ENCODE peak calls at places on chromosomes 7 and 10, in five cellular contexts. One of them, this sample, is unnamed.

GRCh38 chr7:126574276-126574675 is 678.5 kb downstream of the GRM8 start:
- DNase-seq in neural progenitor cell: no peak
- DNase-seq in endodermal cell: no peak
- DNase-seq in fibroblast of lung: peak
- DNase-seq in GM12878: no peak
- DNase-seq in this sample: no peak

GRCh38 chr10:131230641-131231322 is 80.7 kb downstream of the TCERG1L start:
- DNase-seq in neural progenitor cell: no peak
- DNase-seq in endodermal cell: no peak
- DNase-seq in fibroblast of lung: no peak
- DNase-seq in GM12878: no peak
- DNase-seq in this sample: no peak

GRCh38 chr7:95871078-95871848 is 98.9 kb downstream of the DYNC1I1 start:
- DNase-seq in neural progenitor cell: peak
- DNase-seq in endodermal cell: peak
- DNase-seq in fibroblast of lung: peak
- DNase-seq in GM12878: no peak
- DNase-seq in this sample: peak

GRCh38 chr10:14736600-14737081 is 38.1 kb downstream of the FAM107B start:
- DNase-seq in neural progenitor cell: peak
- DNase-seq in endodermal cell: peak
- DNase-seq in fibroblast of lung: peak
- DNase-seq in GM12878: no peak
- DNase-seq in this sample: no peak

GRCh38 chr7:44140341-44140740 is 791 bp downstream of the MYL7 start:
- DNase-seq in neural progenitor cell: no peak
- DNase-seq in endodermal cell: no peak
- DNase-seq in fibroblast of lung: no peak
- DNase-seq in GM12878: no peak
- DNase-seq in this sample: no peak

GRCh38 chr10:78861456-78862327 is 207.1 kb upstream of the ZMIZ1 start:
- DNase-seq in neural progenitor cell: no peak
- DNase-seq in endodermal cell: no peak
- DNase-seq in fibroblast of lung: no peak
- DNase-seq in GM12878: no peak
- DNase-seq in this sample: no peak

GRCh38 chr7:98315318-98315993 is 34.0 kb downstream of the BRI3 start:
- DNase-seq in neural progenitor cell: no peak
- DNase-seq in endodermal cell: no peak
- DNase-seq in fibroblast of lung: no peak
- DNase-seq in GM12878: peak
- DNase-seq in this sample: no peak

GRCh38 chr7:17056491-17057142 is 174.8 kb upstream of the AGR3 start:
- DNase-seq in neural progenitor cell: no peak
- DNase-seq in endodermal cell: no peak
- DNase-seq in fibroblast of lung: peak
- DNase-seq in GM12878: no peak
- DNase-seq in this sample: no peak

GRCh38 chr7:111011500-111011899 is 79.4 kb upstream of the LRRN3 start:
- DNase-seq in neural progenitor cell: no peak
- DNase-seq in endodermal cell: no peak
- DNase-seq in fibroblast of lung: peak
- DNase-seq in GM12878: no peak
- DNase-seq in this sample: no peak

GRCh38 chr7:137934941-137935848 is 66.7 kb downstream of the CREB3L2 start:
- DNase-seq in neural progenitor cell: no peak
- DNase-seq in endodermal cell: no peak
- DNase-seq in fibroblast of lung: no peak
- DNase-seq in GM12878: peak
- DNase-seq in this sample: no peak

GRCh38 chr7:137934176-137934826 is 67.6 kb downstream of the CREB3L2 start:
- DNase-seq in neural progenitor cell: no peak
- DNase-seq in endodermal cell: no peak
- DNase-seq in fibroblast of lung: no peak
- DNase-seq in GM12878: no peak
- DNase-seq in this sample: no peak

GRCh38 chr7:137936509-137937201 is 65.2 kb downstream of the CREB3L2 start:
- DNase-seq in neural progenitor cell: peak
- DNase-seq in endodermal cell: no peak
- DNase-seq in fibroblast of lung: no peak
- DNase-seq in GM12878: no peak
- DNase-seq in this sample: no peak

GRCh38 chr7:137937202-137937560 is 64.7 kb downstream of the CREB3L2 start:
- DNase-seq in neural progenitor cell: no peak
- DNase-seq in endodermal cell: no peak
- DNase-seq in fibroblast of lung: peak
- DNase-seq in GM12878: no peak
- DNase-seq in this sample: no peak

DNA sequence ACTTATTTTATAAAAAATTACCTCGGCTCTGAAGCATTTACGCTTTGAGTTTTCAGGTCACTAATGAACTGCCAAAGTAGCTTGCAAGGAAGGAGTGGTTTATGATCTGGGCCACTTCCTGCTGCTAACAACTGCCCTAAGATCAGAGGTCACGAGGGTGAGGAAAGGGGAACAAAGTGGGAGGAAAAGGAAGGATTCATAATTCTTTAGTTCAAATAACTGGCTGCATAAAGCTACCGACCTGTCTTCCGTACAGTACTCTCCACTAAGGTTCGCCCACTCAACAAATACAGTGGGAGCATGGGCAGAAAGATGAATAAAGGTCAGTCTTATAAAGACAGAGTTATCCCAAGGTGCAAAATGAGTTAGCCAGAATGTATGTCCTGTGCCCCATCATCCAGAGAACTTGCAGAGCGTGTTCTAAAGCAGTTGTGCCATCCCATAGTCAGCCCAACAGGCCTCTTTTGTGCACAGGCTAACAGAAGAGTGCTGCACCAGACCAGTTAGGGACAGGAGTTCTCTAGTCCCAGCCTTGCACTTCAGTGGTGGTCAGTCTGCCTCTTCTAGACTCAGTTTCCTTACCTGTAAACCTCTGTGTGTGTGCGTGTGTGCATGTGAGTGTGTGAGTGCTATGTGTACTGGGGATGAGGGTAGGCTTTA is 65.9 kb downstream of the CREB3L2 start:
- DNase-seq in neural progenitor cell: no peak
- DNase-seq in endodermal cell: no peak
- DNase-seq in fibroblast of lung: no peak
- DNase-seq in GM12878: peak
- DNase-seq in this sample: no peak
- H3K9ac ChIP-seq in neural progenitor cell: no peak
- H3K9ac ChIP-seq in endodermal cell: no peak
- H3K9ac ChIP-seq in fibroblast of lung: no peak
- H3K9ac ChIP-seq in GM12878: peak
- H3K9ac ChIP-seq in this sample: no peak

GRCh38 chr7:115047968-115048720 is 126.2 kb downstream of the MDFIC start:
- DNase-seq in neural progenitor cell: no peak
- DNase-seq in endodermal cell: no peak
- DNase-seq in fibroblast of lung: peak
- DNase-seq in GM12878: no peak
- DNase-seq in this sample: no peak
- H3K9ac ChIP-seq in neural progenitor cell: no peak
- H3K9ac ChIP-seq in endodermal cell: no peak
- H3K9ac ChIP-seq in fibroblast of lung: no peak
- H3K9ac ChIP-seq in GM12878: no peak
- H3K9ac ChIP-seq in this sample: no peak

DNA sequence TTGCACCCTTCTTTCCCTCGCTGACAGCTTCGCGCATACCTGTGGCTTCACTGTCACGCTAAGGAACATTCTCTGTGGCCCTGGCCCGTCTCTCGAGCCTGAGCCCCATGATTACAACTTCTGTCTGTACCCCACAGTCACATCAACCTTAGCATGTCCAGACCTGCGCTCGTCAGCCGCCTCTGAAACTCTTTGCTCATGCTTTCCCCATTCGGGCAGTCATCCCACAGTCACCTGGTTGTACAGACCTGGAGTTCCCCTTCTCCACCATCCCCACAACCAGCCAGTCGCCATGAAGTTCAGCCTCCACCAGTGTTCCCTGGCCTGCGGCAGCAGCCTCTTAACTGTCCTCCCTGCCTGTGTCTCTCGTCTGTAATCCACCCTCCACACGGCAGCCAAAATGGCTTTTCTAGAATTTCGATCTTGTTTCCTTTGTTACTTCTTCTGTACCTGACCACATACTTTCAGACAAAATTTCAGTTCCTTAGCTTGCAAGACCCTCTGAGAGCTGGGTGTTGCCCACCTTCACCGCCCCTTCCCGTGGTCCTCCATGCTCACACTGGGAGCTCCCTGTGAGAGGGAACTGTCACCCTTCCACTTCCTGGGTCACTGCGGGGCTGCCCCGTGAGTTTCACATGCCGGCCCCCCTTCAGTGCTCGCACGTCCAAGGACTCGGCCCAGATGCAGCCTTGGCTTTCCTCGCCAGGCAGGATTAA is 229.2 kb downstream of the CELF2 start:
- DNase-seq in neural progenitor cell: no peak
- DNase-seq in endodermal cell: no peak
- DNase-seq in fibroblast of lung: no peak
- DNase-seq in GM12878: peak
- DNase-seq in this sample: no peak
- H3K9ac ChIP-seq in neural progenitor cell: no peak
- H3K9ac ChIP-seq in endodermal cell: no peak
- H3K9ac ChIP-seq in fibroblast of lung: no peak
- H3K9ac ChIP-seq in GM12878: peak
- H3K9ac ChIP-seq in this sample: no peak

GRCh38 chr10:57925045-57925444 is 342.6 kb downstream of the IPMK start:
- DNase-seq in neural progenitor cell: no peak
- DNase-seq in endodermal cell: no peak
- DNase-seq in fibroblast of lung: peak
- DNase-seq in GM12878: no peak
- DNase-seq in this sample: no peak

GRCh38 chr10:57919864-57920263 is 347.8 kb downstream of the IPMK start:
- DNase-seq in neural progenitor cell: no peak
- DNase-seq in endodermal cell: no peak
- DNase-seq in fibroblast of lung: no peak
- DNase-seq in GM12878: no peak
- DNase-seq in this sample: no peak

GRCh38 chr10:57917019-57917418 is 350.7 kb downstream of the IPMK start:
- DNase-seq in neural progenitor cell: no peak
- DNase-seq in endodermal cell: no peak
- DNase-seq in fibroblast of lung: no peak
- DNase-seq in GM12878: no peak
- DNase-seq in this sample: no peak

DNA sequence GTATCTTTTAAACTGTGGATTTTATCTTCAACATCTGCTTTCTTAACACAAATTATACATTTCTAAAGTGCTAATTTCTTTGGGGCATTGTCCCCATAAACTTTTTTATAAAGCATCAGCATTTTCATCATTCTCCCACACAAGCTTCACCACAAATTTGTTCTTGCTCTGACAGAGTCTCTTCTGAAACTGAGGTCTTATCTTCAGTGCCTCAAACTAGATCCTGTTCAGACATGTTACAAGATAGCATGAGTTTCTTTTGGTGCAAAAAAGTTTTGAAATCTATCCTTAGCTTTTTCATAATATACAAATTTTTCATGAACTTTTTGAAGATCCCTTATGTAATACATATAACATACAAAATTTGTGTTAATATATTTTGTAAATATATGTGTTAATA is 346.6 kb downstream of the IPMK start:
- DNase-seq in neural progenitor cell: no peak
- DNase-seq in endodermal cell: no peak
- DNase-seq in fibroblast of lung: no peak
- DNase-seq in GM12878: no peak
- DNase-seq in this sample: no peak
- H3K9ac ChIP-seq in neural progenitor cell: no peak
- H3K9ac ChIP-seq in endodermal cell: no peak
- H3K9ac ChIP-seq in fibroblast of lung: no peak
- H3K9ac ChIP-seq in GM12878: no peak
- H3K9ac ChIP-seq in this sample: no peak